ENCODE peak calls at places on chromosomes 11 and 22, in ten cellular contexts. L is HL-60, K is fibroblast of lung, D is cardiac fibroblast, S is RWPE1, R is NB4, T is AG04450, O is cardiac muscle cell, V is astrocyte of the spinal cord, A is AG10803. X is an unnamed sample.

GRCh38 chr11:57394203-57394602 is 3.8 kb upstream of the PRG2 start:
- DNase-seq in L (no peak), K (no peak), D (no peak), S (no peak), R (no peak), T (no peak), O (no peak), V (no peak), A (no peak), X (no peak)

GRCh38 chr11:118054712-118055640 is 21.9 kb upstream of the TMPRSS4 start:
- DNase-seq in L (no peak), K (peak; percentile 10), D (no peak), S (no peak), R (no peak), T (no peak), O (no peak), V (no peak), A (no peak), X (no peak)

GRCh38 chr11:39149214-39149613 is 2310.2 kb downstream of the LRRC4C start:
- DNase-seq in L (no peak), K (no peak), D (no peak), S (no peak), R (no peak), T (no peak), O (no peak), V (no peak), A (no peak), X (no peak)

GRCh38 chr11:75400110-75400865 is 970 bp downstream of the RPS3 start:
- DNase-seq in L (peak; percentile 28), K (no peak), D (peak; percentile 41), S (no peak), R (peak; percentile 52), T (no peak), O (no peak), V (no peak), A (peak; percentile 19), X (no peak)

GRCh38 chr11:111336582-111337256 is 38.4 kb downstream of the POU2AF3 start:
- DNase-seq in L (no peak), K (peak; percentile 85), D (peak; percentile 65), S (no peak), R (peak; percentile 50), T (no peak), O (no peak), V (peak; percentile 35), A (peak; percentile 93), X (no peak)

GRCh38 chr11:127926721-127927120 is 660.6 kb downstream of the ETS1 start:
- DNase-seq in L (no peak), K (no peak), D (no peak), S (no peak), R (no peak), T (no peak), O (no peak), V (no peak), A (no peak), X (no peak)

GRCh38 chr11:73019996-73020395 is 122.1 kb downstream of the FCHSD2 start:
- DNase-seq in L (no peak), K (no peak), D (no peak), S (no peak), R (no peak), T (no peak), O (no peak), V (no peak), A (no peak), X (no peak)

GRCh38 chr11:117037279-117037951 is 60.8 kb downstream of the SIK3 start:
- DNase-seq in L (no peak), K (peak; percentile 36), D (no peak), S (no peak), R (no peak), T (no peak), O (no peak), V (no peak), A (no peak), X (no peak)

GRCh38 chr11:8544807-8545206 is 49.2 kb downstream of the STK33 start:
- DNase-seq in L (no peak), K (no peak), D (no peak), S (no peak), R (no peak), T (no peak), O (no peak), V (no peak), A (no peak), X (no peak)

GRCh38 chr22:22210375-22210774 is 34.2 kb upstream of the VPREB1 start:
- DNase-seq in L (no peak), K (peak; percentile 89), D (peak; percentile 85), S (peak; percentile 73), R (peak; percentile 13), T (peak; percentile 20), O (no peak), V (peak; percentile 61), A (peak; percentile 33), X (no peak)

DNA sequence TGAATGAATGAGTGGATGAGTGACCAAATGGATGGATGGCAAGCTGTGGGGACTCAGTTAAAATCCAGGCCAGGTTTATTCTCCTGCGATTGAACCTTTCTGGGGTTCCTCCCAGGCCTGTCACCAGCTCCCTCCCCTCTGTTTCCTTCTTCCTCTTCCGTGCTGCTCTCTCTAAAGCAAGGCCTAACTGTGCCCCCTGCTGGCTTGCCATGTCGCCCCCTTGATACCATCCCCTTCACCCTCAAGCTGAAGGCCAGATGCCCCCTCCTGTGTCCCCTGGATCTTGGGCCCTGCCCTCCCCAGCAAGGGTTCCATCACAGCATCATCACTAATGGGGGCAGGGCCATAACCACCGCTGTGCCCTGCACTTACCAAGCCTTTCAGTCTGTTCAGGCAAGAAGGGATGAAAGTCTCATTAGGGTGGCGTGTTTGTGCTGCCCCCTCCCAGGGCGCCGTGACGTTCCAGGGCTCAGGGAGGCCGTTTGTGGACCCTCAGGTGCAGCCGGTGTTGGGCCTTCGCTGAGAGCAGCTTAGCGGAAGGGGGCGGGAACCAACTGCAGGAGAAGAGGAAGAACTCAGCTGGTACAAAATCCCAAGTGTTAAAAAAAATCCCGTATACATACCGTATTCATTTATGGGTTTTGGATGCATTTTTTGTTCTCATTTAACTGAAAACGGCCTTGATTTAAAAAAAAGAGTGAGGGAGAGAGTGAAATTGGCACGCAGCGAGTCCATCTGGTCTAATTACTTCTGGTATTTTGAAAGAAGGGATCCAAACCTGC is 69.9 kb downstream of the MPPED1 start:
- DNase-seq in L (peak; percentile 16), K (no peak), D (no peak), S (no peak), R (peak; percentile 58), T (no peak), O (peak; percentile 10), V (no peak), A (no peak), X (no peak)
- TF ChIP-seq CTCF in L (peak; percentile 1), K (no peak), D (no peak), S (no peak), R (peak; percentile 60), T (no peak), O (no peak), V (no peak), A (no peak), X (peak; percentile 57)

DNA sequence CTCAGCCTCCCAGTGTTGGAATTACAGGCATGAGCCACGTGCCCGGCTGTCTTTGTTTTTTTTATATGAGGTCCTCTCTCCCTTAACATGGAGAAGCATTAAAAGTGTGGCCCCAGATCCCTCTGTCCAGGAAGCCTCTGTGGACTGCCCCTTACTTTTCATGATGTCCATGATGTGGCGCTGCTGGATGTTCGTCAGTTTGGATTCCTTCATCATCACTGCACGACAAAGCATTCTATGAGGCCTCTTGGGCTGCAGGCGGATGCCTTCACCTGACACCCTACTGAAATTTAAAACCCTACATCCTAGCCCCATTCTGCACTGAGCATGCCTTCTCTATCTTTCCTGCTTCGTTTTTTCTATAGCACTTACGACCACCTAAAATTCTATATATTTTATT is 2.1 kb downstream of the C22orf23 start:
- DNase-seq in L (no peak), K (no peak), D (peak; percentile 30), S (no peak), R (peak; percentile 33), T (no peak), O (no peak), V (no peak), A (no peak), X (no peak)
- TF ChIP-seq CTCF in L (no peak), K (no peak), D (no peak), S (no peak), R (no peak), T (peak; percentile 24), O (no peak), V (no peak), A (no peak), X (no peak)

DNA sequence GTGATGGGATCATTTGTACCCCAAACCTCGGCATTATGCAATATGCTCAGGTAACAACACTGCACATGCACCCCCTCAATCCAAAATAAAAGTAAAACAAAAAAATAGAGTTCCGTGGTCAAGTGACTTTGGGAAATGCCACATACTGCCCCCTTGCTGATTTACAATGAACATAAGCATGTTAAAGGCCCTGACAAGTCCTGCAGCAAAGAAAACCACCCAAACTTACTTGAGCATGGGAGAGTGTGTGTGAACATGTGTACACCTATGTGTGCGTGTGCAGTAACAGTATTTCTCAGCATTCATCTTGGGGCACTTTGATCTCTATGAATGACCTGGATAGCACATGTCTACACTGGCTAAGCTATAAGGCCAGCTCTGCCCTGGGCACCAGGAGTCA is 15.8 kb upstream of the IGSF22 start:
- DNase-seq in L (no peak), K (no peak), D (no peak), S (no peak), R (no peak), T (no peak), O (no peak), V (no peak), A (no peak), X (no peak)
- TF ChIP-seq CTCF in L (no peak), K (no peak), D (no peak), S (no peak), R (no peak), T (no peak), O (no peak), V (no peak), A (no peak), X (no peak)

GRCh38 chr11:19428206-19429001 is 187.7 kb upstream of the E2F8 start:
- DNase-seq in L (no peak), K (no peak), D (peak; percentile 43), S (peak; percentile 30), R (no peak), T (no peak), O (no peak), V (no peak), A (no peak), X (no peak)
- TF ChIP-seq CTCF in L (no peak), K (no peak), D (peak; percentile 12), S (no peak), R (no peak), T (no peak), O (no peak), V (no peak), A (no peak), X (no peak)

X was measured in CD14-positive monocyte.